ENCODE peak calls at places on chromosomes 13 and 19, in six cellular contexts. Z is C1 segment of cervical spinal cord, O is DMS153, I is NCI-H345, E is HCT116, R is germinal center. N is an unnamed sample.

GRCh38 chr19:14619404-14619803 is 36.5 kb downstream of the CLEC17A start:
- DNase-seq in Z (no peak), O (no peak), I (no peak), E (no peak), R (no peak), N (no peak)

GRCh38 chr19:16627194-16627927 is 643 bp downstream of the MED26 start:
- DNase-seq in Z (no peak), O (no peak), I (no peak), E (no peak), R (peak), N (no peak)

GRCh38 chr19:31126236-31126635 is 223.0 kb downstream of the TSHZ3 start:
- DNase-seq in Z (no peak), O (no peak), I (no peak), E (no peak), R (no peak), N (no peak)

GRCh38 chr19:6963937-6964336 is 57.3 kb downstream of the MBD3L2B start:
- DNase-seq in Z (no peak), O (no peak), I (no peak), E (peak), R (peak), N (no peak)

GRCh38 chr13:18965347-18965855 is 216.2 kb downstream of the TUBA3C start:
- DNase-seq in Z (no peak), O (no peak), I (no peak), E (no peak), R (no peak), N (no peak)

GRCh38 chr19:43700368-43701015 is 15.4 kb upstream of the IRGC start:
- DNase-seq in Z (peak), O (no peak), I (no peak), E (no peak), R (no peak), N (peak)

GRCh38 chr19:6278740-6279619 is 795 bp downstream of the MLLT1 start:
- DNase-seq in Z (no peak), O (no peak), I (no peak), E (no peak), R (no peak), N (no peak)

GRCh38 chr13:113990321-113990837 is 16.5 kb upstream of the C13orf46 start:
- DNase-seq in Z (no peak), O (no peak), I (no peak), E (no peak), R (no peak), N (no peak)

GRCh38 chr19:39342647-39343305 is 555 bp downstream of the SAMD4B start:
- DNase-seq in Z (no peak), O (no peak), I (no peak), E (no peak), R (no peak), N (no peak)

GRCh38 chr19:2097330-2098327 is 914 bp downstream of the IZUMO4 start:
- DNase-seq in Z (no peak), O (no peak), I (peak), E (no peak), R (peak), N (no peak)

GRCh38 chr19:53503126-53503525 is 34.8 kb upstream of the ZNF331 start:
- DNase-seq in Z (no peak), O (no peak), I (peak), E (no peak), R (no peak), N (no peak)

GRCh38 chr19:53466726-53467125 is 807 bp upstream of the ZNF813 start:
- DNase-seq in Z (no peak), O (no peak), I (no peak), E (no peak), R (no peak), N (no peak)